ENCODE peak calls at places on chromosomes 7 and 10, in ten cellular contexts. Q is GM06990, M is cardiac muscle cell, D is epithelial cell of esophagus, E is dorsolateral prefrontal cortex, I is A549, O is T-helper 9 cell, N is RCC 7860, R is OCI-M1, F is NCI-H1930. T is an unnamed sample.

GRCh38 chr7:158263110-158263963 is 324.3 kb downstream of the PTPRN2 start:
- DNase-seq in Q (no peak), M (no peak), D (no peak), E (no peak), I (no peak), O (no peak), N (no peak), R (no peak), F (no peak), T (no peak)

GRCh38 chr7:117012284-117013174 is 59.2 kb downstream of the ST7 start:
- DNase-seq in Q (peak; percentile 40), M (peak; percentile 48), D (peak; percentile 59), E (no peak), I (peak; percentile 60), O (no peak), N (peak; percentile 39), R (peak; percentile 72), F (no peak), T (no peak)

GRCh38 chr7:12066004-12066403 is 145.1 kb upstream of the TMEM106B start:
- DNase-seq in Q (no peak), M (no peak), D (peak; percentile 87), E (no peak), I (no peak), O (no peak), N (no peak), R (no peak), F (no peak), T (no peak)

GRCh38 chr10:95793401-95794045 is 37.6 kb downstream of the ENTPD1 start:
- DNase-seq in Q (no peak), M (no peak), D (no peak), E (no peak), I (no peak), O (no peak), N (no peak), R (peak; percentile 44), F (no peak), T (no peak)

GRCh38 chr7:139699640-139700504 is 77.9 kb downstream of the HIPK2 start:
- DNase-seq in Q (peak; percentile 57), M (no peak), D (no peak), E (no peak), I (no peak), O (no peak), N (no peak), R (no peak), F (no peak), T (no peak)

GRCh38 chr10:33271969-33272583 is 62.4 kb downstream of the NRP1 start:
- DNase-seq in Q (no peak), M (no peak), D (no peak), E (no peak), I (no peak), O (no peak), N (no peak), R (no peak), F (no peak), T (no peak)

GRCh38 chr7:157937432-157937831 is 600.6 kb downstream of the DNAJB6 start:
- DNase-seq in Q (no peak), M (no peak), D (no peak), E (no peak), I (no peak), O (no peak), N (no peak), R (no peak), F (no peak), T (no peak)

GRCh38 chr10:100705139-100705538 is 40.2 kb upstream of the PAX2 start:
- DNase-seq in Q (no peak), M (no peak), D (no peak), E (no peak), I (no peak), O (no peak), N (no peak), R (no peak), F (no peak), T (no peak)

T was measured in omental fat pad.